ENCODE peak calls at places on chromosomes 3 and 15, in five cellular contexts. S, E, N, I and F are unnamed samples.

GRCh38 chr3:79052054-79052681 is 715.6 kb downstream of the ROBO1 start:
- DNase-seq in S (no peak), E (no peak), N (no peak), I (no peak), F (no peak)

GRCh38 chr3:111338059-111338698 is 203.8 kb upstream of the CD96 start:
- DNase-seq in S (no peak), E (peak; percentile 69), N (peak; percentile 12), I (peak; percentile 70), F (no peak)

GRCh38 chr15:43511012-43511885 is 6.2 kb upstream of the MAP1A start:
- DNase-seq in S (no peak), E (no peak), N (peak; percentile 24), I (no peak), F (no peak)

GRCh38 chr15:72859757-72860145 is 76.2 kb upstream of the ADPGK start:
- DNase-seq in S (no peak), E (no peak), N (no peak), I (peak; percentile 4), F (no peak)

GRCh38 chr3:122021811-122022401 is at the start of gene ILDR1:
- DNase-seq in S (no peak), E (peak; percentile 86), N (no peak), I (no peak), F (no peak)

GRCh38 chr3:101902041-101902440 is 52.7 kb downstream of the NFKBIZ start:
- DNase-seq in S (no peak), E (no peak), N (no peak), I (no peak), F (no peak)

GRCh38 chr3:23324745-23325144 is 121.6 kb downstream of the UBE2E2 start:
- DNase-seq in S (no peak), E (no peak), N (no peak), I (no peak), F (no peak)

GRCh38 chr15:88505721-88506120 is 38.2 kb downstream of the MRPS11 start:
- DNase-seq in S (no peak), E (no peak), N (no peak), I (no peak), F (no peak)

GRCh38 chr3:176574736-176575135 is 622.5 kb downstream of the TBL1XR1 start:
- DNase-seq in S (no peak), E (no peak), N (no peak), I (no peak), F (no peak)

GRCh38 chr15:37933685-37934084 is 755 bp upstream of the TMCO5A start:
- DNase-seq in S (no peak), E (no peak), N (no peak), I (no peak), F (no peak)

GRCh38 chr3:15633159-15633558 is 31.6 kb downstream of the BTD start:
- DNase-seq in S (no peak), E (no peak), N (no peak), I (no peak), F (no peak)

GRCh38 chr3:153090973-153091372 is 71.1 kb upstream of the RAP2B start:
- DNase-seq in S (no peak), E (no peak), N (peak; percentile 4), I (no peak), F (no peak)

GRCh38 chr3:52873433-52874159 is 23.8 kb downstream of the STIMATE start:
- DNase-seq in S (no peak), E (no peak), N (no peak), I (no peak), F (no peak)

GRCh38 chr15:52427804-52428203 is 100.9 kb downstream of the MYO5A start:
- DNase-seq in S (peak; percentile 39), E (no peak), N (no peak), I (no peak), F (no peak)

GRCh38 chr15:48393650-48394049 is 62.4 kb downstream of the DUT start:
- DNase-seq in S (peak; percentile 48), E (no peak), N (no peak), I (no peak), F (no peak)

GRCh38 chr3:11549580-11550140 is 94.1 kb downstream of the VGLL4 start:
- DNase-seq in S (no peak), E (no peak), N (no peak), I (no peak), F (no peak)

GRCh38 chr3:25495304-25495703 is 67.2 kb downstream of the RARB start:
- DNase-seq in S (no peak), E (no peak), N (no peak), I (no peak), F (no peak)

GRCh38 chr3:68295457-68295856 is 636.9 kb downstream of the TAFA4 start:
- DNase-seq in S (no peak), E (no peak), N (no peak), I (no peak), F (no peak)

GRCh38 chr3:147431746-147432145 is 22.6 kb downstream of the ZIC1 start:
- DNase-seq in S (no peak), E (no peak), N (no peak), I (no peak), F (no peak)

GRCh38 chr3:35663471-35663870 is 24.1 kb downstream of the ARPP21 start:
- DNase-seq in S (peak; percentile 42), E (no peak), N (no peak), I (no peak), F (no peak)

GRCh38 chr3:44584646-44585501 is at the start of gene ZNF660:
- DNase-seq in S (peak; percentile 69), E (peak; percentile 20), N (no peak), I (peak; percentile 58), F (peak; percentile 87)

GRCh38 chr3:52221141-52221562 is 4.3 kb downstream of the TLR9 start:
- DNase-seq in S (no peak), E (no peak), N (no peak), I (no peak), F (no peak)

GRCh38 chr15:78168591-78168990 is 19.4 kb downstream of the IDH3A start:
- DNase-seq in S (no peak), E (no peak), N (no peak), I (no peak), F (no peak)

GRCh38 chr15:72231847-72232461 is 964 bp upstream of the PKM start:
- DNase-seq in S (peak; percentile 45), E (peak; percentile 61), N (peak; percentile 48), I (no peak), F (no peak)